ENCODE peak calls at places on chromosomes 16 and 17, in seven cellular contexts. One of them, this sample, is unnamed.
A peak's percentile ranks its signal among the peaks of the same experiment; 100 is the strongest.

GRCh38 chr17:33292184-33292980 is 713 bp downstream of the ASIC2 start:
- DNase-seq in nephron progenitor cell: peak; percentile 71
- DNase-seq in iris pigment epithelial cell: peak; percentile 8
- DNase-seq in progenitor cell of endocrine pancreas: peak; percentile 37
- DNase-seq in left cardiac atrium: no peak
- DNase-seq in glomerular endothelial cell: no peak
- DNase-seq in MV-4-11: no peak
- DNase-seq in this sample: no peak

GRCh38 chr16:27253526-27253930 is 15.0 kb downstream of the NSMCE1 start:
- DNase-seq in left cardiac atrium: no peak
- DNase-seq in glomerular endothelial cell: no peak
- DNase-seq in progenitor cell of endocrine pancreas: no peak
- DNase-seq in nephron progenitor cell: no peak
- DNase-seq in MV-4-11: peak; percentile 52
- DNase-seq in iris pigment epithelial cell: peak; percentile 91
- DNase-seq in this sample: no peak

GRCh38 chr17:66755101-66755943 is 79.6 kb upstream of the CACNG5 start:
- DNase-seq in nephron progenitor cell: no peak
- DNase-seq in left cardiac atrium: no peak
- DNase-seq in glomerular endothelial cell: no peak
- DNase-seq in progenitor cell of endocrine pancreas: no peak
- DNase-seq in MV-4-11: no peak
- DNase-seq in iris pigment epithelial cell: no peak
- DNase-seq in this sample: no peak

GRCh38 chr17:8875416-8875815 is 7.9 kb upstream of the PIK3R6 start:
- DNase-seq in MV-4-11: no peak
- DNase-seq in progenitor cell of endocrine pancreas: no peak
- DNase-seq in glomerular endothelial cell: no peak
- DNase-seq in left cardiac atrium: no peak
- DNase-seq in iris pigment epithelial cell: no peak
- DNase-seq in nephron progenitor cell: no peak
- DNase-seq in this sample: no peak

GRCh38 chr16:17070882-17071592 is 399.7 kb downstream of the XYLT1 start:
- DNase-seq in left cardiac atrium: peak; percentile 31
- DNase-seq in MV-4-11: peak; percentile 81
- DNase-seq in iris pigment epithelial cell: no peak
- DNase-seq in glomerular endothelial cell: no peak
- DNase-seq in progenitor cell of endocrine pancreas: no peak
- DNase-seq in nephron progenitor cell: peak; percentile 48
- DNase-seq in this sample: peak; percentile 98

GRCh38 chr17:8681175-8681949 is 50.8 kb upstream of the MYH10 start:
- DNase-seq in glomerular endothelial cell: no peak
- DNase-seq in left cardiac atrium: no peak
- DNase-seq in progenitor cell of endocrine pancreas: no peak
- DNase-seq in iris pigment epithelial cell: peak; percentile 65
- DNase-seq in nephron progenitor cell: no peak
- DNase-seq in MV-4-11: no peak
- DNase-seq in this sample: no peak

GRCh38 chr17:59367657-59368045 is 36.2 kb downstream of the YPEL2 start:
- DNase-seq in progenitor cell of endocrine pancreas: no peak
- DNase-seq in MV-4-11: no peak
- DNase-seq in iris pigment epithelial cell: peak; percentile 46
- DNase-seq in left cardiac atrium: no peak
- DNase-seq in glomerular endothelial cell: no peak
- DNase-seq in nephron progenitor cell: no peak
- DNase-seq in this sample: no peak

GRCh38 chr16:57889522-57889921 is 81.4 kb downstream of the CNGB1 start:
- DNase-seq in iris pigment epithelial cell: peak; percentile 28
- DNase-seq in glomerular endothelial cell: no peak
- DNase-seq in left cardiac atrium: no peak
- DNase-seq in MV-4-11: no peak
- DNase-seq in nephron progenitor cell: no peak
- DNase-seq in progenitor cell of endocrine pancreas: no peak
- DNase-seq in this sample: no peak

GRCh38 chr16:57061084-57061905 is 31.1 kb upstream of the CPNE2 start:
- DNase-seq in glomerular endothelial cell: no peak
- DNase-seq in iris pigment epithelial cell: peak; percentile 46
- DNase-seq in progenitor cell of endocrine pancreas: no peak
- DNase-seq in MV-4-11: peak; percentile 35
- DNase-seq in nephron progenitor cell: no peak
- DNase-seq in left cardiac atrium: peak; percentile 79
- DNase-seq in this sample: no peak

GRCh38 chr17:80208050-80208449 is 12.1 kb downstream of the SGSH start:
- DNase-seq in progenitor cell of endocrine pancreas: no peak
- DNase-seq in nephron progenitor cell: no peak
- DNase-seq in left cardiac atrium: no peak
- DNase-seq in MV-4-11: no peak
- DNase-seq in glomerular endothelial cell: no peak
- DNase-seq in iris pigment epithelial cell: no peak
- DNase-seq in this sample: no peak

GRCh38 chr17:74330446-74330845 is 4.4 kb downstream of the KIF19 start:
- DNase-seq in MV-4-11: no peak
- DNase-seq in progenitor cell of endocrine pancreas: no peak
- DNase-seq in left cardiac atrium: no peak
- DNase-seq in nephron progenitor cell: no peak
- DNase-seq in glomerular endothelial cell: no peak
- DNase-seq in iris pigment epithelial cell: no peak
- DNase-seq in this sample: no peak

GRCh38 chr17:45307290-45308015 is 9.4 kb downstream of the MAP3K14 start:
- DNase-seq in glomerular endothelial cell: peak; percentile 41
- DNase-seq in MV-4-11: peak; percentile 91
- DNase-seq in left cardiac atrium: no peak
- DNase-seq in iris pigment epithelial cell: peak; percentile 93
- DNase-seq in nephron progenitor cell: no peak
- DNase-seq in progenitor cell of endocrine pancreas: no peak
- DNase-seq in this sample: peak; percentile 90

GRCh38 chr16:85145188-85145587 is 32.9 kb upstream of the CIBAR2 start:
- DNase-seq in progenitor cell of endocrine pancreas: no peak
- DNase-seq in iris pigment epithelial cell: no peak
- DNase-seq in glomerular endothelial cell: no peak
- DNase-seq in nephron progenitor cell: no peak
- DNase-seq in left cardiac atrium: no peak
- DNase-seq in MV-4-11: no peak
- DNase-seq in this sample: no peak

GRCh38 chr17:77453613-77454559 is 313.1 kb downstream of the SEC14L1 start:
- DNase-seq in left cardiac atrium: no peak
- DNase-seq in progenitor cell of endocrine pancreas: no peak
- DNase-seq in glomerular endothelial cell: no peak
- DNase-seq in iris pigment epithelial cell: peak; percentile 57
- DNase-seq in MV-4-11: peak; percentile 69
- DNase-seq in nephron progenitor cell: no peak
- DNase-seq in this sample: no peak

GRCh38 chr17:75601057-75601987 is 13.7 kb downstream of the MYO15B start:
- DNase-seq in left cardiac atrium: no peak
- DNase-seq in glomerular endothelial cell: no peak
- DNase-seq in progenitor cell of endocrine pancreas: peak; percentile 39
- DNase-seq in nephron progenitor cell: peak; percentile 76
- DNase-seq in iris pigment epithelial cell: peak; percentile 17
- DNase-seq in MV-4-11: peak; percentile 57
- DNase-seq in this sample: no peak

GRCh38 chr16:81748476-81749198 is 30.5 kb upstream of the PLCG2 start:
- DNase-seq in MV-4-11: peak; percentile 93
- DNase-seq in left cardiac atrium: no peak
- DNase-seq in nephron progenitor cell: peak; percentile 26
- DNase-seq in glomerular endothelial cell: no peak
- DNase-seq in progenitor cell of endocrine pancreas: no peak
- DNase-seq in iris pigment epithelial cell: no peak
- DNase-seq in this sample: peak; percentile 47

GRCh38 chr17:2959371-2960130 is 103.9 kb downstream of the OR1D5 start:
- DNase-seq in left cardiac atrium: no peak
- DNase-seq in glomerular endothelial cell: no peak
- DNase-seq in iris pigment epithelial cell: no peak
- DNase-seq in MV-4-11: no peak
- DNase-seq in nephron progenitor cell: no peak
- DNase-seq in progenitor cell of endocrine pancreas: no peak
- DNase-seq in this sample: no peak

GRCh38 chr16:78480588-78480987 is 381.1 kb downstream of the WWOX start:
- DNase-seq in iris pigment epithelial cell: no peak
- DNase-seq in nephron progenitor cell: no peak
- DNase-seq in glomerular endothelial cell: no peak
- DNase-seq in left cardiac atrium: no peak
- DNase-seq in MV-4-11: no peak
- DNase-seq in progenitor cell of endocrine pancreas: no peak
- DNase-seq in this sample: no peak

GRCh38 chr16:85172465-85173071 is 60.3 kb upstream of the CIBAR2 start:
- DNase-seq in nephron progenitor cell: peak; percentile 43
- DNase-seq in MV-4-11: no peak
- DNase-seq in progenitor cell of endocrine pancreas: no peak
- DNase-seq in glomerular endothelial cell: no peak
- DNase-seq in left cardiac atrium: no peak
- DNase-seq in iris pigment epithelial cell: peak; percentile 25
- DNase-seq in this sample: no peak

GRCh38 chr16:12257926-12258561 is 281.5 kb downstream of the SNX29 start:
- DNase-seq in MV-4-11: no peak
- DNase-seq in iris pigment epithelial cell: no peak
- DNase-seq in left cardiac atrium: no peak
- DNase-seq in nephron progenitor cell: no peak
- DNase-seq in progenitor cell of endocrine pancreas: no peak
- DNase-seq in glomerular endothelial cell: no peak
- DNase-seq in this sample: no peak

GRCh38 chr17:29016635-29017034 is 10.8 kb upstream of the SEZ6 start:
- DNase-seq in iris pigment epithelial cell: no peak
- DNase-seq in glomerular endothelial cell: no peak
- DNase-seq in nephron progenitor cell: no peak
- DNase-seq in left cardiac atrium: no peak
- DNase-seq in MV-4-11: no peak
- DNase-seq in progenitor cell of endocrine pancreas: no peak
- DNase-seq in this sample: no peak

GRCh38 chr17:73546770-73547345 is 97.4 kb downstream of the SDK2 start:
- DNase-seq in iris pigment epithelial cell: peak; percentile 16
- DNase-seq in glomerular endothelial cell: no peak
- DNase-seq in nephron progenitor cell: peak; percentile 64
- DNase-seq in MV-4-11: peak; percentile 93
- DNase-seq in left cardiac atrium: no peak
- DNase-seq in progenitor cell of endocrine pancreas: no peak
- DNase-seq in this sample: no peak

GRCh38 chr17:48051278-48051677 is 3.1 kb downstream of the NFE2L1 start:
- DNase-seq in progenitor cell of endocrine pancreas: no peak
- DNase-seq in iris pigment epithelial cell: no peak
- DNase-seq in MV-4-11: no peak
- DNase-seq in left cardiac atrium: no peak
- DNase-seq in nephron progenitor cell: no peak
- DNase-seq in glomerular endothelial cell: no peak
- DNase-seq in this sample: no peak

GRCh38 chr16:50925758-50926357 is 184.0 kb downstream of the CYLD start:
- DNase-seq in left cardiac atrium: no peak
- DNase-seq in MV-4-11: no peak
- DNase-seq in iris pigment epithelial cell: peak; percentile 7
- DNase-seq in glomerular endothelial cell: no peak
- DNase-seq in nephron progenitor cell: no peak
- DNase-seq in progenitor cell of endocrine pancreas: no peak
- DNase-seq in this sample: no peak

GRCh38 chr17:18038149-18038850 is 668 bp downstream of the ATPAF2 start:
- DNase-seq in progenitor cell of endocrine pancreas: no peak
- DNase-seq in left cardiac atrium: no peak
- DNase-seq in iris pigment epithelial cell: peak; percentile 24
- DNase-seq in MV-4-11: peak; percentile 78
- DNase-seq in glomerular endothelial cell: no peak
- DNase-seq in nephron progenitor cell: no peak
- DNase-seq in this sample: no peak

GRCh38 chr16:12392585-12393089 is 411.1 kb downstream of the CPPED1 start:
- DNase-seq in glomerular endothelial cell: no peak
- DNase-seq in iris pigment epithelial cell: no peak
- DNase-seq in left cardiac atrium: no peak
- DNase-seq in nephron progenitor cell: no peak
- DNase-seq in progenitor cell of endocrine pancreas: no peak
- DNase-seq in MV-4-11: no peak
- DNase-seq in this sample: no peak

GRCh38 chr17:56891751-56892150 is 22.1 kb downstream of the TRIM25 start:
- DNase-seq in iris pigment epithelial cell: peak; percentile 12
- DNase-seq in nephron progenitor cell: peak; percentile 20
- DNase-seq in MV-4-11: no peak
- DNase-seq in progenitor cell of endocrine pancreas: no peak
- DNase-seq in glomerular endothelial cell: no peak
- DNase-seq in left cardiac atrium: peak; percentile 41
- DNase-seq in this sample: no peak

This sample was measured in GM12878.